ENCODE peak calls at places on chromosomes 12 and 14, in nine cellular contexts. Y, B, X, U, G, V, W, H and E are unnamed samples. For H3K36me3 and H3K27me3, the result is how much of the 10 kb centered on the place peaks cover.

GRCh38 chr12:24960222-24960855 is 11.4 kb upstream of the BCAT1 start:
- DNase-seq in W (no peak), B (no peak), Y (no peak), V (no peak), X (peak), G (no peak), H (no peak), U (peak), E (peak)

GRCh38 chr14:73759183-73759713 is 45.1 kb upstream of the PNMA1 start:
- DNase-seq in W (no peak), X (peak), H (peak), Y (peak), U (no peak), G (peak), B (peak), V (no peak), E (peak)

GRCh38 chr12:116863275-116863767 is 17.9 kb downstream of the HRK start:
- DNase-seq in H (no peak), W (no peak), G (no peak), X (peak), V (no peak), U (peak), Y (no peak), B (no peak), E (no peak)

GRCh38 chr12:119505001-119505400 is 88.6 kb upstream of the TMEM233 start:
- DNase-seq in W (no peak), V (no peak), B (no peak), U (no peak), G (no peak), Y (no peak), H (no peak), X (no peak), E (no peak)

GRCh38 chr14:58280954-58281787 is 17.2 kb upstream of the ARID4A start:
- DNase-seq in Y (no peak), B (no peak), W (no peak), H (no peak), U (no peak), G (no peak), X (no peak), V (no peak), E (no peak)

GRCh38 chr12:113333111-113333750 is 1.7 kb downstream of the SLC8B1 start:
- DNase-seq in H (no peak), X (no peak), W (no peak), B (no peak), U (no peak), G (no peak), V (no peak), Y (no peak), E (no peak)

GRCh38 chr12:1220127-1221092 is 229.4 kb downstream of the ERC1 start:
- DNase-seq in Y (no peak), V (no peak), U (peak), G (no peak), B (no peak), X (no peak), W (no peak), H (no peak), E (no peak)

GRCh38 chr12:63857771-63858670 is 13.5 kb downstream of the SRGAP1 start:
- DNase-seq in H (no peak), V (no peak), W (no peak), G (no peak), B (no peak), U (no peak), X (no peak), Y (no peak), E (no peak)

GRCh38 chr12:99847936-99848335 is 136.8 kb downstream of the ANKS1B start:
- DNase-seq in X (no peak), B (no peak), H (no peak), Y (no peak), V (no peak), U (no peak), G (no peak), W (no peak), E (no peak)

GRCh38 chr14:66508846-66509621 is 1.1 kb downstream of the GPHN start:
- DNase-seq in W (no peak), G (peak), B (peak), Y (peak), U (no peak), V (peak), H (peak), X (peak), E (peak)

GRCh38 chr12:77202457-77203060 is 137.2 kb upstream of the E2F7 start:
- DNase-seq in Y (no peak), X (no peak), W (no peak), H (no peak), G (no peak), V (no peak), U (no peak), B (no peak), E (no peak)

GRCh38 chr12:77204055-77204454 is 138.7 kb upstream of the E2F7 start:
- DNase-seq in U (no peak), G (no peak), B (no peak), V (no peak), Y (no peak), H (no peak), X (peak), W (no peak), E (no peak)
- H3K36me3 ChIP-seq in U (under half), G (under half), B (under half), V (under half), Y (under half), H (under half), X (under half), W (under half), E (under half)

GRCh38 chr12:3381059-3382047 is 109.7 kb upstream of the PRMT8 start:
- DNase-seq in W (no peak), G (no peak), X (no peak), U (no peak), H (no peak), Y (no peak), B (no peak), V (no peak), E (no peak)

GRCh38 chr12:3377056-3377455 is 113.9 kb upstream of the PRMT8 start:
- DNase-seq in V (no peak), U (no peak), W (no peak), X (no peak), Y (no peak), B (no peak), H (no peak), G (no peak), E (no peak)

GRCh38 chr12:3380200-3381020 is 110.6 kb upstream of the PRMT8 start:
- DNase-seq in H (no peak), G (no peak), Y (no peak), U (no peak), X (no peak), B (no peak), W (no peak), V (no peak), E (no peak)

GRCh38 chr12:3378655-3379054 is 112.3 kb upstream of the PRMT8 start:
- DNase-seq in Y (no peak), W (no peak), V (no peak), X (no peak), G (no peak), U (no peak), B (no peak), H (no peak), E (no peak)

GRCh38 chr12:3379079-3379478 is 111.9 kb upstream of the PRMT8 start:
- DNase-seq in V (no peak), Y (no peak), U (no peak), W (no peak), X (no peak), B (no peak), G (no peak), H (no peak), E (no peak)
- H3K27me3 ChIP-seq in V (under half), Y (under half), U (under half), W (under half), X (under half), B (under half), G (under half), H (under half), E (under half)

GRCh38 chr14:64220466-64220865 is 73.7 kb downstream of the ESR2 start:
- DNase-seq in B (no peak), X (no peak), Y (no peak), U (no peak), W (no peak), V (no peak), G (no peak), H (no peak), E (no peak)

GRCh38 chr14:64217747-64218146 is 76.4 kb downstream of the ESR2 start:
- DNase-seq in H (no peak), B (no peak), V (no peak), G (no peak), U (no peak), W (no peak), X (no peak), Y (no peak), E (no peak)

GRCh38 chr14:64221604-64222003 is 72.6 kb downstream of the ESR2 start:
- DNase-seq in U (no peak), G (no peak), H (no peak), Y (no peak), W (no peak), B (no peak), V (no peak), X (no peak), E (no peak)

GRCh38 chr14:64218344-64219240 is 75.6 kb downstream of the ESR2 start:
- DNase-seq in U (no peak), V (no peak), X (no peak), H (no peak), Y (no peak), B (no peak), G (no peak), W (no peak), E (no peak)

GRCh38 chr14:64220056-64220455 is 74.1 kb downstream of the ESR2 start:
- DNase-seq in H (no peak), Y (no peak), W (no peak), V (no peak), B (no peak), X (no peak), U (no peak), G (no peak), E (no peak)
- H3K36me3 ChIP-seq in H (half or more), Y (half or more), W (under half), V (half or more), B (half or more), X (under half), U (under half), G (half or more), E (under half)

GRCh38 chr12:52603314-52603713 is 2.1 kb upstream of the KRT72 start:
- DNase-seq in B (no peak), Y (no peak), X (no peak), H (no peak), W (no peak), U (no peak), G (no peak), V (no peak), E (no peak)
- H3K27me3 ChIP-seq in B (under half), Y (under half), X (under half), H (under half), W (under half), U (under half), G (under half), V (under half), E (under half)

DNA sequence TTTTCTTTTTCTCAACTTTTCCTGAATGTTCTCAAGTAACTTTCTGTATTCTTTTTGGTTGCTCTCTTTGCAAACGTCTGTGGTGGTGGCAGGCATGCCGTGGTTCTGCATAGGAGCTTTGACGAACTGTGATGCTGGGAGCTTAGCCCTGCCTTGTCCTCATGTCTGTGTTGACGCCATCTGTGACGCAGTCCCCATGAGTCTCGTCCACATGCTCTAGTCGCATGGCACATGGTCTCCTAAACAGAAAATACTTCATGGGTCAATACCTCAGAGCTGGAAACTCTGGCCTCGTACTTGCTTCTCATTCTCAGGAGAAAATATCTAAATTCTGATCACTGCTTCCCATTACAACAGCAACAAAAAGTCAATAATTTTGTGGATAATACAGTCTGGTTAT is 50.3 kb upstream of the DYNC1H1 start:
- DNase-seq in B (no peak), H (no peak), G (no peak), Y (no peak), V (no peak), U (no peak), X (no peak), W (no peak), E (no peak)
- H3K36me3 ChIP-seq in B (half or more), H (half or more), G (under half), Y (half or more), V (under half), U (under half), X (under half), W (under half), E (under half)

GRCh38 chr12:49335955-49336644 is 888 bp downstream of the C1QL4 start:
- DNase-seq in V (peak), G (no peak), U (no peak), B (no peak), W (no peak), X (peak), H (no peak), Y (no peak), E (no peak)

GRCh38 chr12:49336645-49337584 is at the start of gene C1QL4:
- DNase-seq in B (peak), H (peak), G (peak), V (no peak), X (peak), U (peak), Y (peak), W (peak), E (peak)

GRCh38 chr12:49334226-49334625 is 2.8 kb downstream of the C1QL4 start:
- DNase-seq in H (no peak), Y (no peak), W (no peak), V (peak), B (no peak), G (no peak), U (no peak), X (no peak), E (no peak)

GRCh38 chr12:49334681-49335080 is 2.3 kb downstream of the C1QL4 start:
- DNase-seq in G (no peak), B (no peak), Y (no peak), U (no peak), W (no peak), V (no peak), H (no peak), X (no peak), E (no peak)

GRCh38 chr12:49335118-49335954 is 1.7 kb downstream of the C1QL4 start:
- DNase-seq in U (no peak), Y (no peak), G (no peak), B (no peak), X (no peak), H (no peak), V (peak), W (no peak), E (no peak)
- H3K27me3 ChIP-seq in U (under half), Y (under half), G (half or more), B (half or more), X (half or more), H (under half), V (under half), W (under half), E (under half)

DNA sequence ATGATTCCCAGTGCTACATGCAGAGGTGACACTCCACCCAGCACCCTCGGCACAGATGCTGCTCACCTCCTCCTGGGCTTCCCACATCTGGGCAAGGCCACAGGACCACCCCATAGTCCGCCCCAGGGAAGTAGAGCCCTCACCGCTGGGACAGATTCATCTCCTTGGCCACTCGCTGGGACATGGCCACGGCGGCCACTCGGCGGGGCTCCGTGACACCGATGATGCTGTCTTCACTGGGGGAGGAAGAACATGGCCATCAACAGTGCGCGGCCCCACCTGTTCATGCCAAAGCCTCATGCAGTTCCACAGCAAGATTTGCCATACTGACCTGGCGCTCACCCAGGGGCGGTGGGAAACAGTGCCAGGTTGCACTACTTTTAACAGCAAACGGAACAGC is 13.7 kb downstream of the DHX37 start:
- DNase-seq in G (no peak), X (no peak), U (no peak), B (no peak), Y (no peak), W (no peak), H (no peak), V (no peak), E (no peak)
- H3K36me3 ChIP-seq in G (half or more), X (under half), U (half or more), B (half or more), Y (half or more), W (half or more), H (under half), V (under half), E (under half)

GRCh38 chr14:101461891-101462290 is 99.4 kb upstream of the DIO3 start:
- DNase-seq in Y (peak), U (no peak), W (no peak), B (peak), X (no peak), H (no peak), V (no peak), G (peak), E (no peak)
- H3K27me3 ChIP-seq in Y (half or more), U (half or more), W (under half), B (under half), X (half or more), H (under half), V (under half), G (under half), E (under half)